ENCODE peak calls at places on chromosomes 7 and 10, in four cellular contexts. One of them, this sample, is unnamed.

GRCh38 chr10:28679941-28680752 is 2.8 kb downstream of the BAMBI start:
- DNase-seq in dorsolateral prefrontal cortex: no peak
- DNase-seq in tibial artery: no peak
- DNase-seq in CD8-positive, alpha-beta memory T cell: no peak
- DNase-seq in this sample: no peak

GRCh38 chr7:89887489-89887888 is 266.8 kb upstream of the STEAP1 start:
- DNase-seq in dorsolateral prefrontal cortex: no peak
- DNase-seq in tibial artery: no peak
- DNase-seq in CD8-positive, alpha-beta memory T cell: no peak
- DNase-seq in this sample: no peak

GRCh38 chr7:36287371-36288241 is 102.1 kb upstream of the ANLN start:
- DNase-seq in dorsolateral prefrontal cortex: no peak
- DNase-seq in tibial artery: no peak
- DNase-seq in CD8-positive, alpha-beta memory T cell: peak
- DNase-seq in this sample: peak

GRCh38 chr10:93813507-93814465 is 56.0 kb downstream of the LGI1 start:
- DNase-seq in dorsolateral prefrontal cortex: peak
- DNase-seq in tibial artery: peak
- DNase-seq in CD8-positive, alpha-beta memory T cell: no peak
- DNase-seq in this sample: peak

GRCh38 chr7:90843467-90843866 is 247.3 kb downstream of the CDK14 start:
- DNase-seq in dorsolateral prefrontal cortex: no peak
- DNase-seq in tibial artery: no peak
- DNase-seq in CD8-positive, alpha-beta memory T cell: no peak
- DNase-seq in this sample: no peak

GRCh38 chr7:91457208-91457607 is 193.0 kb downstream of the FZD1 start:
- DNase-seq in dorsolateral prefrontal cortex: no peak
- DNase-seq in tibial artery: no peak
- DNase-seq in CD8-positive, alpha-beta memory T cell: no peak
- DNase-seq in this sample: no peak

GRCh38 chr10:35042783-35043182 is 47.4 kb downstream of the CUL2 start:
- DNase-seq in dorsolateral prefrontal cortex: no peak
- DNase-seq in tibial artery: no peak
- DNase-seq in CD8-positive, alpha-beta memory T cell: no peak
- DNase-seq in this sample: no peak

GRCh38 chr7:69062020-69062760 is 536.1 kb upstream of the AUTS2 start:
- DNase-seq in dorsolateral prefrontal cortex: no peak
- DNase-seq in tibial artery: no peak
- DNase-seq in CD8-positive, alpha-beta memory T cell: no peak
- DNase-seq in this sample: no peak

GRCh38 chr7:47580175-47580701 is 1.7 kb downstream of the TNS3 start:
- DNase-seq in dorsolateral prefrontal cortex: no peak
- DNase-seq in tibial artery: no peak
- DNase-seq in CD8-positive, alpha-beta memory T cell: no peak
- DNase-seq in this sample: no peak

GRCh38 chr7:4123823-4124222 is 558.3 kb upstream of the FOXK1 start:
- DNase-seq in dorsolateral prefrontal cortex: no peak
- DNase-seq in tibial artery: no peak
- DNase-seq in CD8-positive, alpha-beta memory T cell: no peak
- DNase-seq in this sample: no peak

GRCh38 chr7:100137851-100138760 is 10.6 kb upstream of the LAMTOR4 start:
- DNase-seq in dorsolateral prefrontal cortex: no peak
- DNase-seq in tibial artery: no peak
- DNase-seq in CD8-positive, alpha-beta memory T cell: no peak
- DNase-seq in this sample: no peak

GRCh38 chr7:72127136-72127535 is 285.0 kb downstream of the CALN1 start:
- DNase-seq in dorsolateral prefrontal cortex: no peak
- DNase-seq in tibial artery: no peak
- DNase-seq in CD8-positive, alpha-beta memory T cell: no peak
- DNase-seq in this sample: no peak

GRCh38 chr7:29319719-29320521 is 125.3 kb downstream of the CHN2 start:
- DNase-seq in dorsolateral prefrontal cortex: peak
- DNase-seq in tibial artery: no peak
- DNase-seq in CD8-positive, alpha-beta memory T cell: no peak
- DNase-seq in this sample: no peak

GRCh38 chr7:18421297-18422004 is 74.1 kb upstream of the HDAC9 start:
- DNase-seq in dorsolateral prefrontal cortex: no peak
- DNase-seq in tibial artery: no peak
- DNase-seq in CD8-positive, alpha-beta memory T cell: no peak
- DNase-seq in this sample: no peak

GRCh38 chr7:27151945-27152815 is at the start of gene HOXA3:
- DNase-seq in dorsolateral prefrontal cortex: peak
- DNase-seq in tibial artery: peak
- DNase-seq in CD8-positive, alpha-beta memory T cell: no peak
- DNase-seq in this sample: no peak

GRCh38 chr7:93836111-93836510 is 54.4 kb downstream of the TFPI2 start:
- DNase-seq in dorsolateral prefrontal cortex: no peak
- DNase-seq in tibial artery: no peak
- DNase-seq in CD8-positive, alpha-beta memory T cell: no peak
- DNase-seq in this sample: no peak

GRCh38 chr7:84245831-84246230 is 51.2 kb upstream of the SEMA3A start:
- DNase-seq in dorsolateral prefrontal cortex: no peak
- DNase-seq in tibial artery: peak
- DNase-seq in CD8-positive, alpha-beta memory T cell: no peak
- DNase-seq in this sample: no peak

GRCh38 chr7:84248843-84249242 is 54.3 kb upstream of the SEMA3A start:
- DNase-seq in dorsolateral prefrontal cortex: no peak
- DNase-seq in tibial artery: no peak
- DNase-seq in CD8-positive, alpha-beta memory T cell: no peak
- DNase-seq in this sample: no peak

GRCh38 chr7:84249651-84250050 is 55.1 kb upstream of the SEMA3A start:
- DNase-seq in dorsolateral prefrontal cortex: no peak
- DNase-seq in tibial artery: no peak
- DNase-seq in CD8-positive, alpha-beta memory T cell: no peak
- DNase-seq in this sample: no peak

GRCh38 chr7:84247591-84247990 is 53.0 kb upstream of the SEMA3A start:
- DNase-seq in dorsolateral prefrontal cortex: no peak
- DNase-seq in tibial artery: no peak
- DNase-seq in CD8-positive, alpha-beta memory T cell: no peak
- DNase-seq in this sample: no peak

DNA sequence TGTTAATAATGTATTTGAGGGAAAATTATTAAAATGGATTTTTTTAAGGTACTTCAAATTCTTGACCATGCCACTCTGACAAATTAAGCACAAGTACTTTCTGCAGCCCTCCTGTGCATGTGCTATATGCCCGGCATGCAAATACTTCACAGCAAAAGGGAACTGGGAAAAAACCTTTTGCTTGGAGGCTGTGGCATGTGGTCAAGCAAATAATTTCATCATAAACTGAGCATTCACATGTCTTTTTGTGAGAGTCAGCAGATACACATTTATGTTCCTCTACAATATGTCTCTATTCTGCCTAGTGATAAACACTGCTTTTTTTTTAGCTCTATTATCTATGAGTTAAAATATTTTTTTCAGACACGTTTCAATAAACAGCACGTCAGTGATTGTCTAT is 53.7 kb upstream of the SEMA3A start:
- DNase-seq in dorsolateral prefrontal cortex: no peak
- DNase-seq in tibial artery: no peak
- DNase-seq in CD8-positive, alpha-beta memory T cell: no peak
- DNase-seq in this sample: no peak
- H3K27ac ChIP-seq in dorsolateral prefrontal cortex: no peak
- H3K27ac ChIP-seq in tibial artery: no peak
- H3K27ac ChIP-seq in CD8-positive, alpha-beta memory T cell: no peak
- H3K27ac ChIP-seq in this sample: no peak

GRCh38 chr10:11026761-11027160 is 9.1 kb downstream of the CELF2 start:
- DNase-seq in dorsolateral prefrontal cortex: no peak
- DNase-seq in tibial artery: no peak
- DNase-seq in CD8-positive, alpha-beta memory T cell: no peak
- DNase-seq in this sample: no peak
- H3K4me3 ChIP-seq in dorsolateral prefrontal cortex: no peak
- H3K4me3 ChIP-seq in tibial artery: no peak
- H3K4me3 ChIP-seq in CD8-positive, alpha-beta memory T cell: no peak
- H3K4me3 ChIP-seq in this sample: no peak

DNA sequence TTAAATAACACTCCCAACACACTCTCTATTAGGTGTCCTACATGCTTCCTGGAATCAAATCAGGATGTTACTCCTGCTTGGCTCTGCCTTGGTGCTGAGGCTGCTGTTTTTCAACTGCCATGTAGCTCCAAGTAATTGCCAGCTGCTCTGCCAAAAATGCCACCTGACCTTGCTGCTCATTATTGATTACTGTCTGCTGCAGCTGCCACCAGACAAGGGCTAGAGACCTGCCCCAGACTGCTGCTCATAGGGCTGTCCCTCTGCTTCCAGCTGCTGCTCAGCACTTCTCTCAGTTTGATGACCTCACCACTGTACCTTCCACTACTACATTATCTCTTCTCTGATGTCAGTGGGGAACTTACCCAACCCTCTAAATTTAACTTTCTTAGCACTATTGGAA is 102.5 kb downstream of the PCLO start:
- DNase-seq in dorsolateral prefrontal cortex: peak
- DNase-seq in tibial artery: no peak
- DNase-seq in CD8-positive, alpha-beta memory T cell: no peak
- DNase-seq in this sample: no peak
- H3K27ac ChIP-seq in dorsolateral prefrontal cortex: no peak
- H3K27ac ChIP-seq in tibial artery: no peak
- H3K27ac ChIP-seq in CD8-positive, alpha-beta memory T cell: no peak
- H3K27ac ChIP-seq in this sample: no peak

DNA sequence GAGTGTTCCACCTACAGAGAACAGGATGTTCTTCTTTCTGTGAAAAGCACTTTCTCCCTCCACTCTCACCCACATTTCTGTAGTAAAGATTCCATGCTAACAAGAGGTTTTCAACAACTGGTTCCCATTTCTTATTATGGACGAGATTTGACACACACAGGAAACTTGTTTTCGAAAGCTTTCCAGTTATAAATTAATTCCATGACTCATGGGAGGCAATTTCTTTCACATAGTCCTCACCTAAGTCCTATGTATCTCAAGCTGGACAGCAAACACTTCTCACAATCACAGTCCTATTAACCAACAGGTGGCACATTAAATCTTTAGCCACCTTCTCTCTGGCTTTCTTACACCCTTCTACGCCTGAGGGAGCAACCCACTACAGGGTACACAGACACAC is 24.5 kb downstream of the RAPGEF5 start:
- DNase-seq in dorsolateral prefrontal cortex: no peak
- DNase-seq in tibial artery: no peak
- DNase-seq in CD8-positive, alpha-beta memory T cell: no peak
- DNase-seq in this sample: no peak
- H3K4me3 ChIP-seq in dorsolateral prefrontal cortex: no peak
- H3K4me3 ChIP-seq in tibial artery: no peak
- H3K4me3 ChIP-seq in CD8-positive, alpha-beta memory T cell: no peak
- H3K4me3 ChIP-seq in this sample: no peak

DNA sequence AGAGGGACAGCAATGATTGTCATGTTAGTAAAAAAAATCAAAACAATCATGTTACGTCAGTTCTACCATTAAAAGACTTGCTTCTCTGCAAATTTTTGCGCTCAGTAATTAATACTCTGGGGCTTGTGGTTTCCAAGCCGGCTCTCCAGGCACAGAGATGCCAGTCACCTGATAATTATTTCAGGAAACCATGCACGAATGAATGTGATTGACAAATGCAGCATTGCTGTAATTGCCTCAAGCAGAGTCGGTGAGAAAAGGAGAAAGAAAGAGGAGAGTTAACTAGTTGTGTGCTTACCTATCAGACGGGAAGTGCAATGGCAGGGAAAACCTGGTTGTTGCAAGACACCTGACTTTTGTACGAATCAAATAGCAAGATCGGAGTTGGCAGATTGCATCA is 609.8 kb upstream of the MKI67 start:
- DNase-seq in dorsolateral prefrontal cortex: no peak
- DNase-seq in tibial artery: no peak
- DNase-seq in CD8-positive, alpha-beta memory T cell: no peak
- DNase-seq in this sample: no peak
- H3K27ac ChIP-seq in dorsolateral prefrontal cortex: no peak
- H3K27ac ChIP-seq in tibial artery: no peak
- H3K27ac ChIP-seq in CD8-positive, alpha-beta memory T cell: no peak
- H3K27ac ChIP-seq in this sample: no peak

DNA sequence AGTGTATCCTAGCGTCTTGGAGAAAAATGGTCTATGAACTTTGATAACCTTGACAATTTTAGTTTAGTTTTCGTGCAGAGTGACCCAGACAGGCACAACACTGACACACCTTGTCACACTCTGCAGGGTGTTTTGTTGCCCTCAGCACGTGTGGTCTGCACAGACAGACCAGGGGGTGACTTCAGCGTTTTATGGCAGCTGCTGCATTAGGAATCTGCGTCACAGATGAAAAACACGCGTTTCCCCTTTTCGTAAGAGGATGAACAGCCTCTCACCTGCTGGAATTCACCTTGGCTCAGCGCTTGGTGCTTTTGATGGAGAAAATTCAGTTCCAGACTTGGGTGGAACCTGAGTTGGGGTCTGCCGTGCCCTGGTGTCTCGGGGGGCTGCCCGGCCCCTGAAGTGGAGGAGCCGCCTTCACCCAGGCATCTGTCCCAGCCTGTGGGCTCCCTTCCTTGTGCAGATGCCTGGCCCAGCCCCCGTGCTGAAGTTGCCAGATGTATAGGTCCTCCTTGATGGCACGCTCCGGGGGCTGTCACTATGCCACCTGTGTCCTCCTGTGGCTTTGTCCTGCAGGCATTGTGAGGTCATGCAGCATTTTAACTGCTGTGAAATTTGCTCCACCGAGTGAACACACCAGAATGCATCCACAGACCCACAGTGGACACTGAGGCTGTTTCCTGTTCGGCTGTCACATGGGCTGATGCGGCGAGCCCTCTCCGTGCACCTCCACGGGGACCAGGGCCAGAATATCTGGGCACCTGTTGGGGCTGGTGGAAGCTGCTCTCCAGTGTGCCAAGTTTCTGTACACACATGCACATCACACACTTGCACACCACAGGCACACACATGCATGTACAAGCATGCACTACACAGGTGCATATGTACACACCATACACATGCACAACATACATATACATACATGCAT is 18.3 kb downstream of the INPP5A start:
- DNase-seq in dorsolateral prefrontal cortex: no peak
- DNase-seq in tibial artery: no peak
- DNase-seq in CD8-positive, alpha-beta memory T cell: no peak
- DNase-seq in this sample: no peak
- H3K4me3 ChIP-seq in dorsolateral prefrontal cortex: no peak
- H3K4me3 ChIP-seq in tibial artery: no peak
- H3K4me3 ChIP-seq in CD8-positive, alpha-beta memory T cell: no peak
- H3K4me3 ChIP-seq in this sample: no peak

GRCh38 chr7:17408904-17409290 is 110.4 kb downstream of the AHR start:
- DNase-seq in dorsolateral prefrontal cortex: no peak
- DNase-seq in tibial artery: no peak
- DNase-seq in CD8-positive, alpha-beta memory T cell: no peak
- DNase-seq in this sample: no peak
- H3K27ac ChIP-seq in dorsolateral prefrontal cortex: no peak
- H3K27ac ChIP-seq in tibial artery: no peak
- H3K27ac ChIP-seq in CD8-positive, alpha-beta memory T cell: no peak
- H3K27ac ChIP-seq in this sample: no peak

DNA sequence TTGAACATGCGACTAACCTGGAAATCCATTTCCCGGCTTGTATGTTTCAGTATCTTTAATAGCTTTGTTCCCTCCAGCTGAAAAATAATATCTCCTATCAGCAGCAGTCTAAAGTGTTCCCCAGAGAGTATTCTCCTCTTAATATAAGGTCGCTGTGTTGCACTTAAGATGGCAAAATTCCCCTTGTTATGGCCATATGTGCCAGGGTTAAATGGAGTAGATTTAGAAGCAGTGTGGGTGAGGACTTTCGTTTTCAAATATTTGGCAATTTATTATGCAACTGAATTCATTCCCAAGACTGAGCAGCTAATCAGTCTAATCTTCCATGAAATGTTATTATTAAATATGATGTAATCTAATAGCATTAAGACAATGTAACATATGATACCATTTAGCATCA is 54.9 kb upstream of the ZPBP start:
- DNase-seq in dorsolateral prefrontal cortex: no peak
- DNase-seq in tibial artery: no peak
- DNase-seq in CD8-positive, alpha-beta memory T cell: no peak
- DNase-seq in this sample: no peak
- H3K4me3 ChIP-seq in dorsolateral prefrontal cortex: no peak
- H3K4me3 ChIP-seq in tibial artery: no peak
- H3K4me3 ChIP-seq in CD8-positive, alpha-beta memory T cell: no peak
- H3K4me3 ChIP-seq in this sample: no peak

GRCh38 chr10:121959671-121960070 is 15.3 kb downstream of the NSMCE4A start:
- DNase-seq in dorsolateral prefrontal cortex: no peak
- DNase-seq in tibial artery: no peak
- DNase-seq in CD8-positive, alpha-beta memory T cell: no peak
- DNase-seq in this sample: no peak
- H3K27ac ChIP-seq in dorsolateral prefrontal cortex: no peak
- H3K27ac ChIP-seq in tibial artery: no peak
- H3K27ac ChIP-seq in CD8-positive, alpha-beta memory T cell: no peak
- H3K27ac ChIP-seq in this sample: no peak

This sample was measured in naive thymus-derived CD4-positive, alpha-beta T cell.